ENCODE peak calls at places on chromosomes 3 and 15, in five cellular contexts. One of them, this sample, is unnamed.

GRCh38 chr3:13718437-13718836 is 161.4 kb downstream of the WNT7A start:
- DNase-seq in left ventricle myocardium inferior: no peak
- DNase-seq in right lobe of liver: no peak
- DNase-seq in Panc1: no peak
- DNase-seq in RWPE1: no peak
- DNase-seq in this sample: no peak

GRCh38 chr3:53772562-53773329 is 73.5 kb downstream of the CHDH start:
- DNase-seq in left ventricle myocardium inferior: no peak
- DNase-seq in right lobe of liver: no peak
- DNase-seq in Panc1: no peak
- DNase-seq in RWPE1: no peak
- DNase-seq in this sample: no peak

GRCh38 chr3:21752749-21753347 is 1.8 kb upstream of the ZNF385D start:
- DNase-seq in left ventricle myocardium inferior: no peak
- DNase-seq in right lobe of liver: no peak
- DNase-seq in Panc1: no peak
- DNase-seq in RWPE1: no peak
- DNase-seq in this sample: no peak

GRCh38 chr3:45224824-45225464 is 1.1 kb downstream of the TMEM158 start:
- DNase-seq in left ventricle myocardium inferior: peak; percentile 69
- DNase-seq in right lobe of liver: peak; percentile 87
- DNase-seq in Panc1: no peak
- DNase-seq in RWPE1: peak; percentile 29
- DNase-seq in this sample: peak; percentile 74

GRCh38 chr3:55127565-55127964 is 199.7 kb upstream of the LRTM1 start:
- DNase-seq in left ventricle myocardium inferior: no peak
- DNase-seq in right lobe of liver: no peak
- DNase-seq in Panc1: no peak
- DNase-seq in RWPE1: no peak
- DNase-seq in this sample: no peak

GRCh38 chr15:39685999-39686613 is 96.5 kb downstream of the FSIP1 start:
- DNase-seq in left ventricle myocardium inferior: no peak
- DNase-seq in right lobe of liver: no peak
- DNase-seq in Panc1: peak; percentile 13
- DNase-seq in RWPE1: peak; percentile 46
- DNase-seq in this sample: peak; percentile 31

GRCh38 chr3:11711826-11712225 is 68.1 kb upstream of the VGLL4 start:
- DNase-seq in left ventricle myocardium inferior: no peak
- DNase-seq in right lobe of liver: no peak
- DNase-seq in Panc1: no peak
- DNase-seq in RWPE1: no peak
- DNase-seq in this sample: no peak

GRCh38 chr3:70360985-70361384 is 48.5 kb upstream of the MDFIC2 start:
- DNase-seq in left ventricle myocardium inferior: no peak
- DNase-seq in right lobe of liver: no peak
- DNase-seq in Panc1: no peak
- DNase-seq in RWPE1: no peak
- DNase-seq in this sample: no peak

GRCh38 chr3:14923476-14923875 is 23.9 kb upstream of the NR2C2 start:
- DNase-seq in left ventricle myocardium inferior: no peak
- DNase-seq in right lobe of liver: no peak
- DNase-seq in Panc1: no peak
- DNase-seq in RWPE1: no peak
- DNase-seq in this sample: no peak

GRCh38 chr3:186217820-186218164 is 108.9 kb upstream of the ETV5 start:
- DNase-seq in left ventricle myocardium inferior: no peak
- DNase-seq in right lobe of liver: no peak
- DNase-seq in Panc1: no peak
- DNase-seq in RWPE1: peak; percentile 18
- DNase-seq in this sample: no peak

GRCh38 chr3:5210926-5211325 is 23.4 kb downstream of the EDEM1 start:
- DNase-seq in left ventricle myocardium inferior: no peak
- DNase-seq in right lobe of liver: no peak
- DNase-seq in Panc1: no peak
- DNase-seq in RWPE1: no peak
- DNase-seq in this sample: no peak

GRCh38 chr3:5217824-5218595 is 30.5 kb downstream of the EDEM1 start:
- DNase-seq in left ventricle myocardium inferior: no peak
- DNase-seq in right lobe of liver: no peak
- DNase-seq in Panc1: no peak
- DNase-seq in RWPE1: no peak
- DNase-seq in this sample: no peak

GRCh38 chr3:5212625-5213573 is 25.4 kb downstream of the EDEM1 start:
- DNase-seq in left ventricle myocardium inferior: no peak
- DNase-seq in right lobe of liver: no peak
- DNase-seq in Panc1: no peak
- DNase-seq in RWPE1: no peak
- DNase-seq in this sample: no peak

GRCh38 chr3:5213574-5213966 is 26.1 kb downstream of the EDEM1 start:
- DNase-seq in left ventricle myocardium inferior: no peak
- DNase-seq in right lobe of liver: no peak
- DNase-seq in Panc1: no peak
- DNase-seq in RWPE1: no peak
- DNase-seq in this sample: no peak

GRCh38 chr3:5214352-5214751 is 26.8 kb downstream of the EDEM1 start:
- DNase-seq in left ventricle myocardium inferior: no peak
- DNase-seq in right lobe of liver: no peak
- DNase-seq in Panc1: no peak
- DNase-seq in RWPE1: no peak
- DNase-seq in this sample: no peak
- H3K27ac ChIP-seq in left ventricle myocardium inferior: no peak overlapping the region
- H3K27ac ChIP-seq in right lobe of liver: no peak overlapping the region
- H3K27ac ChIP-seq in Panc1: no peak overlapping the region
- H3K27ac ChIP-seq in RWPE1: no peak overlapping the region
- H3K27ac ChIP-seq in this sample: no peak overlapping the region

DNA sequence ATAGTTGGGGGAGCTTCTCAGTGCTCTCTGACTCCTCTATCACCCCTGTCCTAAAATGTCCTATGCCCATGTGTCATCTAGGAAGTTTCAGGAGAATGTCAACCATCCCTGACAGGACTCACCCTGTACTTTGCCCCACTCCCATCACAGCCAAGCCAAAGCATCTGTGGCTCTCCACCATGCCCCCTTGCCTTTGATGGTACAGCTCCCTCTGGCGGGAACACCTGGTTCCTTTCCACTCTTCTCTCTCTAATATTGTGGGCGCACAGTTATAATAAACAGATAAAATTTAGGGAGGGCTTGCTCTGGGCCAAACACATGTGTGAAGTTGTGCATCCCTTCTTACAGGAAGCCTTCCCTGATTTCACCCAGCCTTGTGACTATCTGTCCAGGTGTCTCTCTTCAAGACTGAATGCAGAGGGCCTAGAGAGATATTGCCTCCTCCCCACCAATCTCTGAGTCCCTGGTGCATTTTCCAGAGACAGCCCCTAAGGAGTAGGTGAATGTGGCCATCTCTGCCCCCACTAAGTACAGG is 62.8 kb downstream of the ISG20 start:
- DNase-seq in left ventricle myocardium inferior: no peak
- DNase-seq in right lobe of liver: no peak
- DNase-seq in Panc1: peak; percentile 10
- DNase-seq in RWPE1: peak; percentile 16
- DNase-seq in this sample: peak; percentile 33
- TF ChIP-seq CTCF in left ventricle myocardium inferior: peak; percentile 31
- TF ChIP-seq CTCF in right lobe of liver: no peak
- TF ChIP-seq CTCF in Panc1: peak; percentile 72
- TF ChIP-seq CTCF in RWPE1: no peak
- TF ChIP-seq CTCF in this sample: no peak

GRCh38 chr15:90296996-90297395 is 31.5 kb downstream of the NGRN start:
- DNase-seq in left ventricle myocardium inferior: no peak
- DNase-seq in right lobe of liver: no peak
- DNase-seq in Panc1: no peak
- DNase-seq in RWPE1: no peak
- DNase-seq in this sample: no peak

GRCh38 chr15:90301901-90302300 is 36.4 kb downstream of the NGRN start:
- DNase-seq in left ventricle myocardium inferior: no peak
- DNase-seq in right lobe of liver: no peak
- DNase-seq in Panc1: no peak
- DNase-seq in RWPE1: no peak
- DNase-seq in this sample: no peak

GRCh38 chr15:90305932-90306331 is 40.5 kb downstream of the NGRN start:
- DNase-seq in left ventricle myocardium inferior: no peak
- DNase-seq in right lobe of liver: no peak
- DNase-seq in Panc1: no peak
- DNase-seq in RWPE1: no peak
- DNase-seq in this sample: no peak

GRCh38 chr15:90300541-90300940 is 35.1 kb downstream of the NGRN start:
- DNase-seq in left ventricle myocardium inferior: no peak
- DNase-seq in right lobe of liver: no peak
- DNase-seq in Panc1: no peak
- DNase-seq in RWPE1: no peak
- DNase-seq in this sample: no peak

GRCh38 chr15:90300988-90301715 is 35.7 kb downstream of the NGRN start:
- DNase-seq in left ventricle myocardium inferior: peak; percentile 55
- DNase-seq in right lobe of liver: peak; percentile 53
- DNase-seq in Panc1: peak; percentile 18
- DNase-seq in RWPE1: peak; percentile 17
- DNase-seq in this sample: peak; percentile 69
- H3K27ac ChIP-seq in left ventricle myocardium inferior: peak overlapping the region; percentile 39
- H3K27ac ChIP-seq in right lobe of liver: no peak overlapping the region
- H3K27ac ChIP-seq in Panc1: no peak overlapping the region
- H3K27ac ChIP-seq in RWPE1: peak overlapping the region; percentile 0
- H3K27ac ChIP-seq in this sample: no peak overlapping the region

DNA sequence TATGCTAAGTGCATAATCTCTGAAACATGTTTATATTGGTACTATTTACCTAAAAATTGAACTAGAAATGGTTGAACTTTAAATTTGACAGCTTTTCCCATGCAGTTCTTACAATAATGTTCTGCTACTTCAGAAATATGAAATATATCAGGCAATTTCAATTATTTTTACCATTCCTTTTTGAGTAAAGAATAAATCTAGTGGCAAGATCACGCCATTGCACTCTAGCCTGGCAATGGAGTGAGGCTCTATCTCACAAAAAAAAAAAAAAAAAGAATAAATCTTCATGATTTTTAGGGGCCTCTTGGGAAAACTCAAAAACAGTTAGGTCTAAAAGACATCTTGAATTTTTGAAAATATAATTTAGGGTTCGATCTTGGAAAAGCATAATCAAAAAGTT is 10.6 kb upstream of the DNAAF4 start:
- DNase-seq in left ventricle myocardium inferior: no peak
- DNase-seq in right lobe of liver: no peak
- DNase-seq in Panc1: no peak
- DNase-seq in RWPE1: no peak
- DNase-seq in this sample: no peak
- TF ChIP-seq CTCF in left ventricle myocardium inferior: no peak
- TF ChIP-seq CTCF in right lobe of liver: no peak
- TF ChIP-seq CTCF in Panc1: peak; percentile 40
- TF ChIP-seq CTCF in RWPE1: peak; percentile 25
- TF ChIP-seq CTCF in this sample: peak; percentile 16

DNA sequence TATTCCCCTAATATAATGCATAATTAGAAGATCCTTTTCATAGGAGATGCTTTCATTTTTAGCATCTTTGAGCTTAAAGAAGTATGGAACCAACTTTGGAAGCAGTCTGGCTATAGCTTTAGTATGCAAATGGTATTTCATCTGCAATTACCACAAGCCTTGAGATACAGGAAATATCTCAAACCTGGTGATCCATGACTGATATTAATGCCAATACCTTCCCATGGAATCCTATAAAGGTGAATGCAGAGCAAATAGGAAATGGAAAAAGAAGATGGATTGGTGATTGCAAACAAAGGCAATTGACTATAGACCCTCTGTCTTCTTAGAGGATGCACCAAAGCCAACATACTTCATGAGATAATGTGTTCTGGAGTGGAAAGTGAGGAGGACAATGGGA is 326.4 kb downstream of the KBTBD8 start:
- DNase-seq in left ventricle myocardium inferior: no peak
- DNase-seq in right lobe of liver: no peak
- DNase-seq in Panc1: no peak
- DNase-seq in RWPE1: no peak
- DNase-seq in this sample: no peak
- H3K27ac ChIP-seq in left ventricle myocardium inferior: no peak overlapping the region
- H3K27ac ChIP-seq in right lobe of liver: no peak overlapping the region
- H3K27ac ChIP-seq in Panc1: no peak overlapping the region
- H3K27ac ChIP-seq in RWPE1: no peak overlapping the region
- H3K27ac ChIP-seq in this sample: no peak overlapping the region

GRCh38 chr15:41476416-41477048 is 17.1 kb upstream of the ITPKA start:
- DNase-seq in left ventricle myocardium inferior: no peak
- DNase-seq in right lobe of liver: no peak
- DNase-seq in Panc1: no peak
- DNase-seq in RWPE1: no peak
- DNase-seq in this sample: no peak

GRCh38 chr15:41473418-41473817 is 20.3 kb upstream of the ITPKA start:
- DNase-seq in left ventricle myocardium inferior: no peak
- DNase-seq in right lobe of liver: no peak
- DNase-seq in Panc1: no peak
- DNase-seq in RWPE1: no peak
- DNase-seq in this sample: no peak

GRCh38 chr15:41474941-41475340 is 18.7 kb upstream of the ITPKA start:
- DNase-seq in left ventricle myocardium inferior: no peak
- DNase-seq in right lobe of liver: peak; percentile 30
- DNase-seq in Panc1: no peak
- DNase-seq in RWPE1: no peak
- DNase-seq in this sample: peak; percentile 60

DNA sequence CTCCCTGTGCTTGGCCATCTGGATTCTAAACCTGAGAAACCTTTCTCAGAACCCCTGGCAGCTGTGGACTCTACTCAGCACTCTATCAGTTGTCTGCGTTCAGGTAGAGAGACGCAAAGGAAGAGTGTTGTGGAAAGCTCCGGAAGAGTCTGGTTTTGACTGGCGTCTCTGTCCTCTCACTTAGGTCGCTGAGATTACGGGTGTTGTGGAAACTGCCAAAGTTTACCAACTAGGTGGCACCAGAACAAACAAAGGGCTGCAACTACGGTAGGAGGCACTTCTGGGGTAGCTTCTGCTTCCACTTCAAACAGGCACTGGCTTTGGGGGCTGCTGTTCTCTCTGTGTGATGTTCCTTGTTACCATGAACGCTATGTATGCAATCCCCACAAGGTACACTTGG is 19.2 kb upstream of the ITPKA start:
- DNase-seq in left ventricle myocardium inferior: no peak
- DNase-seq in right lobe of liver: peak; percentile 25
- DNase-seq in Panc1: no peak
- DNase-seq in RWPE1: no peak
- DNase-seq in this sample: peak; percentile 36
- TF ChIP-seq CTCF in left ventricle myocardium inferior: no peak
- TF ChIP-seq CTCF in right lobe of liver: no peak
- TF ChIP-seq CTCF in Panc1: no peak
- TF ChIP-seq CTCF in RWPE1: no peak
- TF ChIP-seq CTCF in this sample: no peak

GRCh38 chr15:88394553-88395159 is 72.5 kb downstream of the MRPL46 start:
- DNase-seq in left ventricle myocardium inferior: no peak
- DNase-seq in right lobe of liver: no peak
- DNase-seq in Panc1: no peak
- DNase-seq in RWPE1: no peak
- DNase-seq in this sample: no peak

GRCh38 chr15:88393719-88394519 is 73.3 kb downstream of the MRPL46 start:
- DNase-seq in left ventricle myocardium inferior: no peak
- DNase-seq in right lobe of liver: no peak
- DNase-seq in Panc1: no peak
- DNase-seq in RWPE1: no peak
- DNase-seq in this sample: no peak

GRCh38 chr15:88397506-88397905 is 69.7 kb downstream of the MRPL46 start:
- DNase-seq in left ventricle myocardium inferior: no peak
- DNase-seq in right lobe of liver: no peak
- DNase-seq in Panc1: no peak
- DNase-seq in RWPE1: no peak
- DNase-seq in this sample: no peak

GRCh38 chr15:88396382-88396781 is 70.8 kb downstream of the MRPL46 start:
- DNase-seq in left ventricle myocardium inferior: no peak
- DNase-seq in right lobe of liver: no peak
- DNase-seq in Panc1: no peak
- DNase-seq in RWPE1: no peak
- DNase-seq in this sample: no peak

GRCh38 chr15:88395241-88395640 is 71.9 kb downstream of the MRPL46 start:
- DNase-seq in left ventricle myocardium inferior: no peak
- DNase-seq in right lobe of liver: no peak
- DNase-seq in Panc1: no peak
- DNase-seq in RWPE1: no peak
- DNase-seq in this sample: no peak
- H3K27ac ChIP-seq in left ventricle myocardium inferior: peak overlapping the region; percentile 44
- H3K27ac ChIP-seq in right lobe of liver: no peak overlapping the region
- H3K27ac ChIP-seq in Panc1: no peak overlapping the region
- H3K27ac ChIP-seq in RWPE1: no peak overlapping the region
- H3K27ac ChIP-seq in this sample: peak overlapping the region; percentile 33